ENCODE peak calls at places on chromosomes 13 and 19, in six cellular contexts. Q is HepG2, I is K562, E is GM12891, G is GM12878, H is H1. L is an unnamed sample.

GRCh38 chr13:111410232-111411021 is 90.0 kb downstream of the TEX29 start:
- DNase-seq in Q (no peak), I (no peak), E (no peak), G (no peak), H (no peak), L (no peak)

GRCh38 chr13:109704771-109705628 is 81.4 kb downstream of the IRS2 start:
- DNase-seq in Q (no peak), I (no peak), E (no peak), G (no peak), H (no peak), L (no peak)

GRCh38 chr19:43446746-43447489 is 18.5 kb downstream of the LYPD3 start:
- DNase-seq in Q (peak; percentile 65), I (peak; percentile 78), E (peak; percentile 63), G (no peak), H (peak; percentile 85), L (peak; percentile 52)

GRCh38 chr13:25085125-25085742 is 10.7 kb upstream of the PABPC3 start:
- DNase-seq in Q (peak; percentile 23), I (no peak), E (no peak), G (no peak), H (no peak), L (no peak)

GRCh38 chr13:31755803-31756212 is 16.5 kb downstream of the RXFP2 start:
- DNase-seq in Q (no peak), I (no peak), E (no peak), G (no peak), H (no peak), L (no peak)

GRCh38 chr13:44146162-44146561 is 227.5 kb upstream of the SERP2 start:
- DNase-seq in Q (no peak), I (no peak), E (no peak), G (no peak), H (no peak), L (no peak)

GRCh38 chr19:16327501-16327900 is 2.9 kb downstream of the KLF2 start:
- DNase-seq in Q (no peak), I (no peak), E (no peak), G (no peak), H (no peak), L (no peak)

GRCh38 chr13:24652346-24652745 is 27.9 kb upstream of the ATP12A start:
- DNase-seq in Q (no peak), I (no peak), E (no peak), G (no peak), H (no peak), L (no peak)

GRCh38 chr13:84445776-84446175 is 563.5 kb upstream of the SLITRK1 start:
- DNase-seq in Q (no peak), I (no peak), E (no peak), G (no peak), H (no peak), L (no peak)

GRCh38 chr13:31797154-31797775 is 57.9 kb downstream of the RXFP2 start:
- DNase-seq in Q (peak; percentile 3), I (no peak), E (no peak), G (no peak), H (no peak), L (no peak)

GRCh38 chr13:30818323-30818960 is 83.1 kb downstream of the ALOX5AP start:
- DNase-seq in Q (no peak), I (no peak), E (no peak), G (no peak), H (no peak), L (no peak)

GRCh38 chr19:45630463-45630862 is 8.7 kb downstream of the EML2 start:
- DNase-seq in Q (no peak), I (no peak), E (no peak), G (peak; percentile 60), H (no peak), L (no peak)

GRCh38 chr13:91058066-91058465 is 289.4 kb upstream of the MIR17HG start:
- DNase-seq in Q (no peak), I (no peak), E (no peak), G (no peak), H (no peak), L (no peak)

GRCh38 chr19:38713227-38713649 is 31.0 kb downstream of the CAPN12 start:
- DNase-seq in Q (no peak), I (no peak), E (no peak), G (no peak), H (no peak), L (no peak)

GRCh38 chr19:52410276-52410675 is 12.6 kb downstream of the ZNF528 start:
- DNase-seq in Q (no peak), I (no peak), E (no peak), G (no peak), H (no peak), L (no peak)

GRCh38 chr19:15701757-15702589 is 25.9 kb upstream of the OR10H2 start:
- DNase-seq in Q (peak; percentile 76), I (no peak), E (no peak), G (no peak), H (no peak), L (no peak)

GRCh38 chr13:108573455-108573854 is 56.0 kb upstream of the MYO16 start:
- DNase-seq in Q (no peak), I (no peak), E (no peak), G (no peak), H (no peak), L (no peak)

GRCh38 chr13:41512441-41512840 is 55.1 kb downstream of the RGCC start:
- DNase-seq in Q (no peak), I (no peak), E (no peak), G (no peak), H (no peak), L (no peak)

GRCh38 chr19:6250024-6250605 is 29.7 kb downstream of the MLLT1 start:
- DNase-seq in Q (no peak), I (no peak), E (no peak), G (no peak), H (no peak), L (no peak)

GRCh38 chr13:77338329-77338728 is 11.4 kb upstream of the MYCBP2 start:
- DNase-seq in Q (no peak), I (no peak), E (no peak), G (no peak), H (no peak), L (no peak)

GRCh38 chr19:9865732-9866627 is 30.9 kb downstream of the PIN1 start:
- DNase-seq in Q (no peak), I (no peak), E (no peak), G (no peak), H (no peak), L (no peak)

GRCh38 chr19:3707868-3708206 is 347 bp upstream of the TJP3 start:
- DNase-seq in Q (no peak), I (no peak), E (no peak), G (no peak), H (no peak), L (no peak)

GRCh38 chr19:3708207-3708931 is at the start of gene TJP3:
- DNase-seq in Q (peak; percentile 75), I (no peak), E (no peak), G (no peak), H (peak; percentile 61), L (no peak)

GRCh38 chr19:3712663-3713531 is 4.7 kb downstream of the TJP3 start:
- DNase-seq in Q (no peak), I (no peak), E (no peak), G (no peak), H (no peak), L (no peak)

GRCh38 chr19:3716147-3716668 is 8.0 kb downstream of the TJP3 start:
- DNase-seq in Q (no peak), I (no peak), E (no peak), G (no peak), H (no peak), L (no peak)

GRCh38 chr19:3710265-3710812 is 2.2 kb downstream of the TJP3 start:
- DNase-seq in Q (peak; percentile 90), I (peak; percentile 49), E (no peak), G (no peak), H (peak; percentile 65), L (no peak)
- TF ChIP-seq POLR2A in Q (no peak), I (no peak), E (no peak), G (no peak), H (no peak), L (no peak)

DNA sequence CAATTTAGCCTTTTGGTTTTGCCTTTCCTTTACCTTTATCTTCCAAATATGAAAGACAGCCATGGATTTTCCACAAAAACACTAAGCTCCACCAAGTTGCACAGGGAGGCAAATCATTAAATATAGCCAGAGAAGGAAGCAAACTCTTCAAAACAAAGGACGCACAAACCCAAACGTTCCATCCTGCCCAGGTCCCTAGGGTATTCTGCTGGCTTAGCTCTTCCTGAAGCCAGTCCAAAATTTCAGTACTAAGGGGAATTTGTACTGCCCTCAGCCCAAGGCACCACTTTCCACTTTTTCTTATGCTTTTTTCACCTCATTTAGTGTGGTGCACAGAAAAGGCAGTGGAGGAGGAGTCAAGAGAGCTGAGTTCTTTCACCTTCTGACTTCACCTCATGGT is 169.9 kb downstream of the FLT1 start:
- DNase-seq in Q (no peak), I (no peak), E (no peak), G (no peak), H (no peak), L (no peak)
- TF ChIP-seq TAF1 in Q (no peak), I (no peak), E (no peak), G (no peak), H (no peak), L (no peak)

DNA sequence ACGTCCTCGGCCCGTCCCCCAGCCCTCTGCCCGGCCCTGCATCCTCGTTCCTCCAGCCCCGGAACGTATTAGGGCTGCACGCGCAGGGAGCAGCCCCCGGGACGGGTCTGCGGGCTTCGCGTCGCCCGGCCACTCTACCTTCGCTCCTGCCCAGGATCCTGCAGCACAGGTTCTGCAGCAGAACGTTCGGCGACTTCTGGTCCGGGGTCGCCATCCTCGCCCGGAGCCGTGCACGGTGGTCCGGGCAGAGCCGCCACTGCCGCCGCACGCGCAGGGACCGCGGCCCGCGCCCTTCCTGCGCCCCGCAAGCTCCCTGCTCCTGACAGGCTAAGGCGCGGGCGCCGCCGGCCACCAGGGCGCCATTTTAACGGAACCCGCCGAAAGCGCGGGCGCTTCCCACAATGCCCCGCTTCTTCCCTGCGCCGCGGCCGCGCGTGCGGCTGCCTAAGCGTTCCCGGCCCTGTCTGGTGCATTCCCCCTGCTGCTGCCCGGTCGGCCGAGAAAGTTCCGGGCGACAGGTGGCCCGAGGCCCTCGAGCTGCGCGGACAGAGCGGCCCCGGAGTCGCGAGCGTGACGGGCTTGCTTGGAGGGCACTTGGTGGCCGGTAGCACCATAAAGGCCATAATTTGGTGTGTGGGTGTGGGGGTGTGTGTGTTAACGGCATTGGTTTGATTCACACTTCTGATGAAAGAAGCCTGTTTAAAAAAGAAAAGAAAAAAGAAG is at the start of gene TUBGCP3:
- DNase-seq in Q (peak; percentile 63), I (peak; percentile 76), E (peak; percentile 84), G (no peak), H (peak; percentile 87), L (peak; percentile 92)
- TF ChIP-seq POLR2A in Q (peak; percentile 63), I (peak; percentile 82), E (peak; percentile 92), G (peak; percentile 90), H (peak; percentile 90), L (peak; percentile 84)

DNA sequence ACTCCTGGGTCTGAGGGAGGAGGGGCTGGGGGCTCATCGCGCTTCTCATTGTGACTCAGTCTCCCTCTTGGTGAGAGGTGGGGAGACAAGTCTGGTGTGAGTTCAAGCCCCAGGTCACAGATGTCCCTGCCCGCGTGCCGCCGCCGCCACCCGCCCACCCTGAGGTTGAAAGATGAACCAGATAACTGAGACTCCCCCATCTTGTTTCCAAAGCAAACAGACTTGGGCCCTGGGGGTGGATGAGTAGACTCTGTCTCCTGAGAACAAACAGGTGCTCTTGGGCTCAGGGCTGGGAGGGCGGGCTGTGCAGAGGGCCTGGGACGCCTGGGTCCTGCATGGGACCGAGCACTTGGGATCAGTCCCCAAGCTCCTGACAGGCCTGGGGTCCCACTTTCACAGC is 567 bp downstream of the SBK2 start:
- DNase-seq in Q (no peak), I (peak; percentile 27), E (no peak), G (no peak), H (no peak), L (no peak)
- TF ChIP-seq TAF1 in Q (no peak), I (no peak), E (no peak), G (no peak), H (no peak), L (no peak)

GRCh38 chr19:21767065-21767800 is at the start of gene ZNF100:
- DNase-seq in Q (peak; percentile 94), I (peak; percentile 73), E (peak; percentile 40), G (peak; percentile 79), H (peak; percentile 87), L (peak; percentile 40)
- TF ChIP-seq POLR2A in Q (peak; percentile 70), I (peak; percentile 92), E (peak; percentile 91), G (peak; percentile 86), H (peak; percentile 83), L (peak; percentile 95)